ENCODE peak calls at places on chromosome 17, in nine cellular contexts. J is transverse colon, T is endothelial cell of umbilical vein, Q is HCT116, C is breast epithelium, R is suprapubic skin, Y is Panc1, E is prostate gland, B is spleen. G is an unnamed sample.

GRCh38 chr17:11889266-11889665 is 108.0 kb downstream of the ZNF18 start:
- DNase-seq in J (no peak), T (no peak), Q (no peak), C (no peak), R (no peak), Y (no peak), E (no peak), B (no peak), G (no peak)

GRCh38 chr17:61366076-61366714 is 33.4 kb upstream of the TBX2 start:
- DNase-seq in J (no peak), T (no peak), Q (no peak), C (no peak), R (no peak), Y (no peak), E (no peak), B (peak), G (no peak)

GRCh38 chr17:4607773-4608187 is 23.5 kb downstream of the SMTNL2 start:
- DNase-seq in J (peak), T (peak), Q (no peak), C (no peak), R (peak), Y (no peak), E (no peak), B (no peak), G (peak)

GRCh38 chr17:81094744-81095607 is 60.0 kb downstream of the BAIAP2 start:
- DNase-seq in J (peak), T (peak), Q (peak), C (peak), R (peak), Y (peak), E (no peak), B (no peak), G (peak)

GRCh38 chr17:17739388-17740066 is 58.3 kb downstream of the RAI1 start:
- DNase-seq in J (peak), T (peak), Q (no peak), C (no peak), R (no peak), Y (no peak), E (no peak), B (no peak), G (no peak)

GRCh38 chr17:37368577-37368976 is 7.2 kb upstream of the C17orf78 start:
- DNase-seq in J (no peak), T (no peak), Q (no peak), C (no peak), R (no peak), Y (no peak), E (no peak), B (no peak), G (no peak)

GRCh38 chr17:38877130-38877851 is 7.4 kb downstream of the LASP1 start:
- DNase-seq in J (peak), T (no peak), Q (no peak), C (no peak), R (no peak), Y (no peak), E (no peak), B (peak), G (no peak)

GRCh38 chr17:29615492-29616299 is 7.0 kb downstream of the CORO6 start:
- DNase-seq in J (peak), T (peak), Q (no peak), C (peak), R (peak), Y (no peak), E (peak), B (peak), G (no peak)

GRCh38 chr17:65896889-65897288 is 295.0 kb downstream of the CEP112 start:
- DNase-seq in J (no peak), T (no peak), Q (no peak), C (no peak), R (no peak), Y (no peak), E (no peak), B (no peak), G (no peak)

GRCh38 chr17:79997004-79997673 is 38.5 kb downstream of the TBC1D16 start:
- DNase-seq in J (no peak), T (no peak), Q (no peak), C (no peak), R (no peak), Y (no peak), E (no peak), B (peak), G (peak)

GRCh38 chr17:54544239-54544638 is 356.4 kb upstream of the TOM1L1 start:
- DNase-seq in J (no peak), T (no peak), Q (no peak), C (no peak), R (no peak), Y (no peak), E (no peak), B (no peak), G (no peak)

GRCh38 chr17:81064746-81065475 is 30.0 kb downstream of the BAIAP2 start:
- DNase-seq in J (no peak), T (no peak), Q (no peak), C (no peak), R (no peak), Y (no peak), E (no peak), B (no peak), G (no peak)

GRCh38 chr17:1486802-1487695 is 5.4 kb downstream of the MYO1C start:
- DNase-seq in J (peak), T (peak), Q (peak), C (peak), R (peak), Y (peak), E (peak), B (peak), G (peak)

GRCh38 chr17:13395872-13396271 is 205.9 kb downstream of the HS3ST3A1 start:
- DNase-seq in J (no peak), T (no peak), Q (no peak), C (no peak), R (no peak), Y (no peak), E (no peak), B (no peak), G (no peak)

GRCh38 chr17:4856271-4856936 is 23.3 kb downstream of the MINK1 start:
- DNase-seq in J (no peak), T (peak), Q (no peak), C (no peak), R (no peak), Y (no peak), E (no peak), B (no peak), G (no peak)

GRCh38 chr17:19237389-19238166 is 412 bp downstream of the EPN2 start:
- DNase-seq in J (peak), T (peak), Q (no peak), C (peak), R (peak), Y (no peak), E (peak), B (peak), G (no peak)

GRCh38 chr17:64118452-64118979 is 11.4 kb downstream of the ERN1 start:
- DNase-seq in J (peak), T (peak), Q (no peak), C (no peak), R (no peak), Y (no peak), E (peak), B (no peak), G (no peak)

GRCh38 chr17:70655179-70655578 is 485.8 kb downstream of the KCNJ2 start:
- DNase-seq in J (no peak), T (no peak), Q (no peak), C (no peak), R (no peak), Y (no peak), E (no peak), B (no peak), G (no peak)

GRCh38 chr17:17675925-17676534 is 5.2 kb upstream of the RAI1 start:
- DNase-seq in J (no peak), T (no peak), Q (peak), C (no peak), R (no peak), Y (no peak), E (no peak), B (peak), G (no peak)

GRCh38 chr17:43356999-43357398 is 41.8 kb upstream of the ARL4D start:
- DNase-seq in J (no peak), T (no peak), Q (no peak), C (no peak), R (no peak), Y (no peak), E (no peak), B (no peak), G (no peak)

GRCh38 chr17:3551189-3551588 is 6.4 kb downstream of the TRPV3 start:
- DNase-seq in J (peak), T (no peak), Q (no peak), C (no peak), R (no peak), Y (no peak), E (no peak), B (no peak), G (no peak)

GRCh38 chr17:43398724-43399595 is at the start of gene ARL4D:
- DNase-seq in J (peak), T (peak), Q (no peak), C (peak), R (peak), Y (no peak), E (peak), B (peak), G (no peak)

GRCh38 chr17:45902892-45903346 is 8.6 kb downstream of the MAPT start:
- DNase-seq in J (no peak), T (no peak), Q (no peak), C (peak), R (peak), Y (no peak), E (peak), B (no peak), G (no peak)

GRCh38 chr17:80948091-80948960 is 43.3 kb upstream of the CHMP6 start:
- DNase-seq in J (no peak), T (no peak), Q (no peak), C (no peak), R (peak), Y (no peak), E (no peak), B (peak), G (no peak)

GRCh38 chr17:19727466-19728113 is 11.2 kb upstream of the SLC47A2 start:
- DNase-seq in J (peak), T (peak), Q (no peak), C (no peak), R (peak), Y (no peak), E (peak), B (no peak), G (no peak)

GRCh38 chr17:6940186-6940649 is 55.6 kb upstream of the ALOX12 start:
- DNase-seq in J (peak), T (no peak), Q (no peak), C (no peak), R (no peak), Y (no peak), E (no peak), B (no peak), G (no peak)

GRCh38 chr17:7355053-7355452 is at the start of gene TMEM95:
- DNase-seq in J (peak), T (no peak), Q (no peak), C (no peak), R (peak), Y (no peak), E (no peak), B (no peak), G (no peak)

GRCh38 chr17:57902800-57903759 is 52.1 kb downstream of the CUEDC1 start:
- DNase-seq in J (peak), T (peak), Q (peak), C (peak), R (peak), Y (no peak), E (peak), B (peak), G (no peak)
- TF ChIP-seq POLR2AphosphoS5 in J (peak), T (peak), Q (peak), C (peak), R (peak), Y (no peak), E (peak), B (peak), G (no peak)

GRCh38 chr17:34246436-34246835 is 8.6 kb upstream of the CCL2 start:
- DNase-seq in J (no peak), T (no peak), Q (no peak), C (no peak), R (no peak), Y (no peak), E (no peak), B (no peak), G (no peak)
- H3K27ac ChIP-seq in J (peak), T (no peak), Q (no peak), C (no peak), R (no peak), Y (peak), E (no peak), B (peak), G (no peak)

GRCh38 chr17:48111937-48112241 is 4.3 kb downstream of the SNX11 start:
- DNase-seq in J (no peak), T (no peak), Q (no peak), C (no peak), R (no peak), Y (no peak), E (no peak), B (no peak), G (no peak)

GRCh38 chr17:48110722-48111121 is 3.2 kb downstream of the SNX11 start:
- DNase-seq in J (no peak), T (no peak), Q (no peak), C (no peak), R (no peak), Y (no peak), E (no peak), B (peak), G (no peak)

GRCh38 chr17:48107137-48108055 is at the start of gene SNX11:
- DNase-seq in J (peak), T (peak), Q (peak), C (peak), R (peak), Y (peak), E (peak), B (peak), G (peak)

GRCh38 chr17:48113201-48113676 is 5.7 kb downstream of the SNX11 start:
- DNase-seq in J (no peak), T (no peak), Q (no peak), C (no peak), R (no peak), Y (no peak), E (no peak), B (peak), G (no peak)
- H3K4me3 ChIP-seq in J (no peak), T (no peak), Q (no peak), C (no peak), R (no peak), Y (no peak), E (no peak), B (no peak), G (no peak)

GRCh38 chr17:78315355-78316114 is 44.3 kb downstream of the SOCS3 start:
- DNase-seq in J (peak), T (peak), Q (peak), C (no peak), R (peak), Y (peak), E (peak), B (no peak), G (peak)
- TF ChIP-seq POLR2AphosphoS5 in J (no peak), T (peak), Q (peak), C (peak), R (peak), Y (peak), E (peak), B (no peak), G (peak)

GRCh38 chr17:74768069-74768762 is 7.9 kb downstream of the NAT9 start:
- DNase-seq in J (no peak), T (no peak), Q (no peak), C (peak), R (no peak), Y (no peak), E (no peak), B (no peak), G (no peak)
- H3K27ac ChIP-seq in J (no peak), T (no peak), Q (peak), C (peak), R (peak), Y (peak), E (peak), B (no peak), G (no peak)

GRCh38 chr17:57925361-57925990 is 29.7 kb downstream of the CUEDC1 start:
- DNase-seq in J (no peak), T (no peak), Q (no peak), C (no peak), R (no peak), Y (no peak), E (no peak), B (no peak), G (no peak)
- H3K4me3 ChIP-seq in J (no peak), T (no peak), Q (no peak), C (no peak), R (no peak), Y (no peak), E (no peak), B (no peak), G (peak)

G was measured in SK-N-MC.